ENCODE peak calls at places on chromosomes 3 and 15, in five cellular contexts. H is CD8-positive, alpha-beta T cell; B is neural progenitor cell; J is GM23338; G is right atrium auricular region. M is an unnamed sample. For H3K27me3, the result is how much of the 10 kb centered on the place peaks cover.

GRCh38 chr15:100309109-100309983 is 32.4 kb downstream of the ADAMTS17 start:
- DNase-seq in G (no peak), H (no peak), J (no peak), B (no peak), M (no peak)

GRCh38 chr3:133805384-133805701 is 272 bp upstream of the SRPRB start:
- DNase-seq in H (no peak), G (no peak), J (no peak), B (no peak), M (no peak)

GRCh38 chr3:124599779-124600693 is 130.2 kb upstream of the UMPS start:
- DNase-seq in H (no peak), B (no peak), J (no peak), G (no peak), M (no peak)

GRCh38 chr15:56356616-56357015 is 8.6 kb upstream of the TEX9 start:
- DNase-seq in H (no peak), J (no peak), G (no peak), B (no peak), M (no peak)

GRCh38 chr3:64186667-64187064 is 38.6 kb downstream of the PRICKLE2 start:
- DNase-seq in J (no peak), B (no peak), G (no peak), H (no peak), M (no peak)

GRCh38 chr3:108132727-108133373 is 42.0 kb upstream of the CD47 start:
- DNase-seq in B (peak), H (no peak), J (no peak), G (no peak), M (no peak)

GRCh38 chr3:184186902-184187207 is 856 bp downstream of the ABCF3 start:
- DNase-seq in J (no peak), G (no peak), B (no peak), H (no peak), M (no peak)

GRCh38 chr3:53728606-53729005 is 117.6 kb downstream of the CHDH start:
- DNase-seq in J (no peak), H (no peak), G (no peak), B (no peak), M (no peak)

GRCh38 chr15:74396445-74397238 is 29.2 kb upstream of the CYP11A1 start:
- DNase-seq in J (no peak), H (peak), G (no peak), B (no peak), M (peak)

GRCh38 chr3:80285370-80285769 is 517.6 kb upstream of the ROBO1 start:
- DNase-seq in B (peak), G (no peak), J (peak), H (no peak), M (no peak)

GRCh38 chr15:88066758-88067157 is 189.8 kb downstream of the NTRK3 start:
- DNase-seq in B (no peak), H (no peak), G (no peak), J (peak), M (no peak)

GRCh38 chr3:72663429-72663828 is 184.8 kb downstream of the SHQ1 start:
- DNase-seq in G (no peak), H (no peak), B (no peak), J (no peak), M (no peak)

GRCh38 chr3:157527471-157527881 is 24.3 kb upstream of the VEPH1 start:
- DNase-seq in J (no peak), G (no peak), B (no peak), H (no peak), M (no peak)

GRCh38 chr3:71514621-71515020 is 68.9 kb downstream of the FOXP1 start:
- DNase-seq in G (no peak), B (no peak), J (no peak), H (no peak), M (no peak)

GRCh38 chr15:70062321-70062956 is 35.3 kb downstream of the TLE3 start:
- DNase-seq in H (no peak), J (no peak), B (peak), G (peak), M (no peak)

GRCh38 chr3:141442421-141442820 is 44.4 kb upstream of the RASA2 start:
- DNase-seq in J (no peak), H (no peak), B (no peak), G (no peak), M (no peak)

GRCh38 chr15:31333119-31333518 is 6.5 kb downstream of the KLF13 start:
- DNase-seq in J (no peak), G (no peak), H (no peak), B (no peak), M (no peak)

GRCh38 chr15:73464602-73465001 is 21.6 kb downstream of the REC114 start:
- DNase-seq in J (peak), B (peak), G (no peak), H (no peak), M (no peak)

GRCh38 chr3:143775401-143775970 is 72.8 kb downstream of the SLC9A9 start:
- DNase-seq in B (peak), H (no peak), G (no peak), J (peak), M (no peak)
- TF ChIP-seq CTCF in B (peak), H (peak), G (peak), J (peak), M (peak)

GRCh38 chr15:71410347-71410746 is 295.1 kb downstream of the THSD4 start:
- DNase-seq in J (no peak), G (no peak), H (no peak), B (no peak), M (no peak)
- H3K27ac ChIP-seq in J (no peak), G (no peak), H (no peak), B (no peak), M (peak)

GRCh38 chr3:194312743-194313281 is 38.3 kb downstream of the CPN2 start:
- DNase-seq in J (peak), B (peak), G (peak), H (no peak), M (no peak)

GRCh38 chr3:194310516-194310915 is 40.6 kb downstream of the CPN2 start:
- DNase-seq in B (no peak), J (no peak), H (no peak), G (no peak), M (no peak)

GRCh38 chr3:194310060-194310481 is 41.1 kb downstream of the CPN2 start:
- DNase-seq in H (no peak), J (no peak), G (no peak), B (no peak), M (no peak)

GRCh38 chr3:194312186-194312742 is 38.9 kb downstream of the CPN2 start:
- DNase-seq in J (no peak), H (no peak), G (no peak), B (no peak), M (no peak)

GRCh38 chr3:194311000-194311399 is 40.1 kb downstream of the CPN2 start:
- DNase-seq in G (no peak), J (no peak), H (no peak), B (no peak), M (no peak)
- H3K27me3 ChIP-seq in G (under half), J (under half), H (under half), B (under half), M (under half)

DNA sequence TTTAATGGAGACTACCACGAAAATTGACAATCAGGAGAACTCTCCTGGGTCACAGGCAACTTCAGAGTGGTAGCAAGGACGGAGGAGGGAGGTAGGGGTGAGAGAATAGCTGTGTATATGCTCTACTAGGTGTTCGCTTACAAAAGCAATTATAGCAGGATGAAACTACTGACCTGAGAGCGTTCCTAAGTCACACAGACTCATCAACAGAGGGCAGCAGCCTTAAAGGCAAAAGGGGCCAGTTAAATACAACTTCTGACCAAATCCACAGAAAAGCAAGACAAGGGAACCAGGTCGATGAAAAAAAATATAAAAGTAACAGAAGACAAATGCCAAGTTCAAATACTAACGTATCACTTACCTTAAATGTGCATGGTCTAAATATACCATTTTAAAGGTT is 894.6 kb downstream of the PLOD2 start:
- DNase-seq in H (no peak), J (peak), G (no peak), B (peak), M (no peak)
- TF ChIP-seq CTCF in H (no peak), J (peak), G (no peak), B (peak), M (no peak)

GRCh38 chr15:90565866-90566265 is 36.1 kb downstream of the CRTC3 start:
- DNase-seq in G (no peak), J (no peak), H (no peak), B (no peak), M (no peak)

GRCh38 chr15:90576711-90577389 is 47.1 kb downstream of the CRTC3 start:
- DNase-seq in H (no peak), G (no peak), J (no peak), B (no peak), M (no peak)

GRCh38 chr15:90570643-90571042 is 40.9 kb downstream of the CRTC3 start:
- DNase-seq in H (no peak), B (no peak), G (no peak), J (no peak), M (no peak)

GRCh38 chr15:90572893-90573292 is 43.2 kb downstream of the CRTC3 start:
- DNase-seq in G (no peak), H (no peak), J (no peak), B (no peak), M (no peak)

DNA sequence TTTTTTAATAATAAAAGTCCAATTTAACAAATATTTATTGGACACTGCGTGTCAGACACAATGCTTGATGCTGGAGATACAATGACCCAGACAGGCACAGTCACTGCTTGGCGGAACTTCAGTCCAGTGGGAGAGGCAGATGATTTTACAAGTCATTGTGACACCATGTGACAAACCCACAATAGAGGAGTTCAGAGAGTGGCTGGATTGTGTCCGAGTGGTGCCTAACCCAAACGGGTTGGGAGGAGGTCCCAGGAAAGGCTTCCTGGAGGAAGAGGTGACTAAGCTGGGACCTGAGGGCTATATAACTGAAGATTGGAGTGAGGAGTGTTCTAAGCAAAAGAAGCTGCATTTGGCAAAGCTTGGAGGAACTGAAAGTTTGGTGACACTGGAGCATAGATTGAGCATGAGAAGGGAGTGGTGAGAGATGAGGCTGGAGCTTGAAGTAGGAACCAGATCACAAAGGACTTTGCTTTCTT is 41.4 kb downstream of the CRTC3 start:
- DNase-seq in B (no peak), G (peak), H (no peak), J (no peak), M (no peak)
- H3K27ac ChIP-seq in B (no peak), G (peak), H (no peak), J (no peak), M (no peak)

M was measured in Peyer's patch.